ENCODE peak calls at places on chromosomes 3 and 15, in five cellular contexts. O is LoVo, C is T-cell, V is stomach, E is cardiac septum. W is an unnamed sample.
A peak's percentile ranks its signal among the peaks of the same experiment; 100 is the strongest.

GRCh38 chr3:197103766-197104165 is 74.1 kb upstream of the MELTF start:
- DNase-seq in C (no peak), E (no peak), O (no peak), V (no peak), W (no peak)

GRCh38 chr3:101779047-101779807 is at the start of gene NXPE3:
- DNase-seq in O (peak; percentile 85), C (peak; percentile 94), E (peak; percentile 98), V (peak; percentile 91), W (peak; percentile 97)

GRCh38 chr3:176789281-176789705 is 408.0 kb downstream of the TBL1XR1 start:
- DNase-seq in O (no peak), C (no peak), V (no peak), E (no peak), W (no peak)

GRCh38 chr3:22612927-22613326 is 590.2 kb upstream of the UBE2E2 start:
- DNase-seq in V (no peak), E (no peak), O (no peak), C (no peak), W (no peak)

GRCh38 chr15:72722071-72722696 is 36.2 kb downstream of the BBS4 start:
- DNase-seq in C (peak; percentile 69), O (peak; percentile 54), V (peak; percentile 70), E (no peak), W (peak; percentile 84)

GRCh38 chr15:39230205-39230916 is 350.5 kb upstream of the THBS1 start:
- DNase-seq in E (no peak), V (no peak), O (no peak), C (no peak), W (no peak)

GRCh38 chr3:172137287-172138030 is 98.1 kb downstream of the FNDC3B start:
- DNase-seq in V (no peak), E (no peak), C (no peak), O (no peak), W (no peak)

GRCh38 chr3:177561769-177562360 is 364.6 kb upstream of the TBL1XR1 start:
- DNase-seq in V (no peak), E (no peak), C (no peak), O (no peak), W (no peak)

GRCh38 chr3:133137042-133137393 is 98.8 kb downstream of the TMEM108 start:
- DNase-seq in C (no peak), E (no peak), V (no peak), O (no peak), W (no peak)

GRCh38 chr15:64717735-64718495 is 57.5 kb downstream of the RBPMS2 start:
- DNase-seq in O (no peak), V (no peak), C (peak; percentile 43), E (no peak), W (no peak)

GRCh38 chr3:160150525-160150924 is 74.7 kb upstream of the C3orf80 start:
- DNase-seq in V (no peak), C (no peak), O (no peak), E (no peak), W (no peak)

GRCh38 chr3:72155391-72156064 is 370.6 kb upstream of the PROK2 start:
- DNase-seq in E (no peak), O (no peak), V (peak; percentile 37), C (no peak), W (peak; percentile 87)

GRCh38 chr15:76840830-76841460 is 64.2 kb downstream of the SCAPER start:
- DNase-seq in V (no peak), O (peak; percentile 35), C (no peak), E (no peak), W (no peak)

GRCh38 chr3:71095511-71096305 is 487.8 kb downstream of the FOXP1 start:
- DNase-seq in O (no peak), V (no peak), C (no peak), E (no peak), W (no peak)

GRCh38 chr3:29949131-29949530 is 657.3 kb upstream of the TGFBR2 start:
- DNase-seq in C (no peak), V (no peak), O (no peak), E (no peak), W (no peak)

GRCh38 chr15:91031796-91032195 is 9.4 kb upstream of the VPS33B start:
- DNase-seq in V (no peak), O (no peak), E (no peak), C (no peak), W (no peak)

GRCh38 chr3:129555176-129555575 is 12.2 kb downstream of the H1-8 start:
- DNase-seq in V (no peak), C (no peak), O (no peak), E (no peak), W (no peak)

W was measured in posterior vena cava.